ENCODE peak calls at places on chromosomes 7 and 10, in nine cellular contexts. Y, U, F, E, K, M, R, B and W are unnamed samples.

GRCh38 chr7:47180268-47180826 is 401.6 kb downstream of the TNS3 start:
- DNase-seq in K (no peak), B (peak; percentile 43), E (peak; percentile 84), F (peak; percentile 53), M (peak; percentile 15), Y (no peak), U (peak; percentile 53), R (no peak), W (peak; percentile 38)

GRCh38 chr10:101400529-101400928 is 46.6 kb downstream of the BTRC start:
- DNase-seq in E (peak; percentile 1), U (no peak), R (no peak), B (no peak), M (no peak), Y (no peak), K (no peak), F (no peak), W (no peak)

GRCh38 chr10:7432884-7433726 is 22.3 kb upstream of the SFMBT2 start:
- DNase-seq in F (no peak), R (no peak), K (no peak), U (no peak), Y (no peak), E (no peak), B (no peak), M (no peak), W (no peak)

GRCh38 chr7:1555813-1556540 is at the start of gene TMEM184A:
- DNase-seq in R (no peak), U (no peak), M (peak; percentile 68), K (no peak), B (peak; percentile 92), F (peak; percentile 62), Y (peak; percentile 48), E (peak; percentile 100), W (no peak)

GRCh38 chr10:118868618-118869017 is 113.8 kb upstream of the CACUL1 start:
- DNase-seq in Y (no peak), R (no peak), K (no peak), F (no peak), U (no peak), M (no peak), B (no peak), E (no peak), W (no peak)

GRCh38 chr10:51716981-51717380 is 17.6 kb upstream of the CSTF2T start:
- DNase-seq in E (no peak), M (no peak), R (no peak), U (no peak), F (no peak), K (no peak), B (no peak), Y (no peak), W (no peak)

GRCh38 chr10:23540401-23540800 is 101.5 kb downstream of the OTUD1 start:
- DNase-seq in Y (no peak), B (no peak), F (no peak), E (no peak), M (peak; percentile 16), K (no peak), U (no peak), R (no peak), W (no peak)

GRCh38 chr7:157335256-157335655 is 1.5 kb upstream of the DNAJB6 start:
- DNase-seq in U (no peak), R (no peak), M (no peak), K (no peak), Y (no peak), F (no peak), B (no peak), E (no peak), W (no peak)

GRCh38 chr7:70434376-70434775 is 697.6 kb upstream of the GALNT17 start:
- DNase-seq in E (no peak), M (no peak), U (peak; percentile 3), F (no peak), K (no peak), B (peak; percentile 4), R (no peak), Y (no peak), W (no peak)

GRCh38 chr10:99435986-99436633 is 5.7 kb upstream of the GOT1 start:
- DNase-seq in R (no peak), Y (no peak), B (peak; percentile 32), E (peak; percentile 6), K (peak; percentile 4), F (no peak), U (peak; percentile 45), M (peak; percentile 61), W (peak; percentile 23)

GRCh38 chr10:125092564-125093031 is 67.8 kb downstream of the CTBP2 start:
- DNase-seq in Y (no peak), B (no peak), F (no peak), K (no peak), M (no peak), E (no peak), U (no peak), R (no peak), W (no peak)

GRCh38 chr7:107076781-107077698 is 32.5 kb downstream of the PRKAR2B start:
- DNase-seq in E (no peak), K (no peak), B (no peak), M (no peak), R (no peak), Y (no peak), F (no peak), U (peak; percentile 45), W (no peak)

GRCh38 chr7:130363156-130363847 is 17.0 kb upstream of the CPA1 start:
- DNase-seq in Y (no peak), B (no peak), M (no peak), U (peak; percentile 97), R (no peak), E (peak; percentile 71), F (no peak), K (peak; percentile 93), W (peak; percentile 85)

GRCh38 chr10:72691470-72692056 is 380 bp upstream of the MCU start:
- DNase-seq in R (no peak), F (no peak), M (no peak), Y (no peak), U (no peak), E (no peak), B (peak; percentile 94), K (no peak), W (no peak)

GRCh38 chr7:83794834-83795233 is 145.9 kb upstream of the SEMA3E start:
- DNase-seq in B (no peak), F (no peak), K (no peak), M (no peak), Y (no peak), U (no peak), R (no peak), E (no peak), W (no peak)

GRCh38 chr7:2629740-2630681 is 1.8 kb upstream of the TTYH3 start:
- DNase-seq in K (no peak), B (no peak), E (peak; percentile 57), R (no peak), U (peak; percentile 50), F (no peak), Y (no peak), M (no peak), W (no peak)

GRCh38 chr7:668139-668871 is 58.2 kb upstream of the DNAAF5 start:
- DNase-seq in E (no peak), B (no peak), F (no peak), M (no peak), K (peak; percentile 62), R (no peak), Y (no peak), U (no peak), W (peak; percentile 67)

GRCh38 chr7:92461027-92462003 is 14.0 kb downstream of the GATAD1 start:
- DNase-seq in B (peak; percentile 49), K (no peak), F (no peak), U (peak; percentile 38), Y (peak; percentile 3), E (peak; percentile 30), M (peak; percentile 34), R (no peak), W (no peak)

GRCh38 chr7:82701941-82702340 is 258.4 kb upstream of the CACNA2D1 start:
- DNase-seq in R (no peak), K (peak; percentile 40), F (no peak), U (no peak), Y (no peak), M (no peak), B (no peak), E (no peak), W (no peak)

GRCh38 chr7:82141427-82141826 is 302.1 kb downstream of the CACNA2D1 start:
- DNase-seq in E (no peak), U (no peak), Y (no peak), B (no peak), K (no peak), F (no peak), M (no peak), R (no peak), W (no peak)

GRCh38 chr10:78004215-78005026 is 24.9 kb downstream of the POLR3A start:
- DNase-seq in B (no peak), U (no peak), K (no peak), R (no peak), Y (no peak), F (no peak), E (no peak), M (no peak), W (no peak)

GRCh38 chr7:4791738-4792536 is 16.5 kb downstream of the AP5Z1 start:
- DNase-seq in U (no peak), M (peak; percentile 89), R (peak; percentile 85), B (peak; percentile 9), E (no peak), Y (peak; percentile 75), F (peak; percentile 43), K (no peak), W (no peak)

GRCh38 chr7:142808461-142808801 is 37.7 kb downstream of the PRSS2 start:
- DNase-seq in K (no peak), M (no peak), B (no peak), R (no peak), F (no peak), Y (no peak), U (no peak), E (no peak), W (no peak)

GRCh38 chr10:87092861-87093460 is 1.7 kb downstream of the GLUD1 start:
- DNase-seq in B (no peak), U (peak; percentile 52), F (no peak), Y (no peak), E (peak; percentile 55), M (peak; percentile 24), K (no peak), R (no peak), W (no peak)

GRCh38 chr10:74223755-74224530 is 72.9 kb downstream of the ADK start:
- DNase-seq in R (no peak), U (peak; percentile 86), F (no peak), E (no peak), K (peak; percentile 29), Y (no peak), B (no peak), M (no peak), W (no peak)

GRCh38 chr7:104643587-104644217 is 315.3 kb downstream of the LHFPL3 start:
- DNase-seq in M (no peak), U (peak; percentile 24), E (peak; percentile 3), Y (no peak), K (no peak), B (no peak), R (no peak), F (no peak), W (no peak)

GRCh38 chr10:10598297-10598696 is 419.4 kb upstream of the CELF2 start:
- DNase-seq in E (no peak), F (no peak), M (no peak), Y (no peak), U (no peak), R (no peak), K (no peak), B (peak; percentile 20), W (no peak)

GRCh38 chr10:89392974-89393373 is 551 bp downstream of the IFIT1 start:
- DNase-seq in R (no peak), M (no peak), E (no peak), F (no peak), U (peak; percentile 47), Y (no peak), K (peak; percentile 62), B (peak; percentile 6), W (peak; percentile 75)

GRCh38 chr7:99133766-99134564 is 9.9 kb downstream of the SMURF1 start:
- DNase-seq in F (no peak), Y (no peak), R (no peak), E (no peak), M (no peak), K (no peak), B (no peak), U (no peak), W (no peak)

GRCh38 chr10:58453098-58453497 is 59.6 kb upstream of the BICC1 start:
- DNase-seq in E (no peak), K (no peak), M (no peak), B (no peak), R (no peak), Y (no peak), F (no peak), U (no peak), W (no peak)

GRCh38 chr7:36784991-36785940 is 61.0 kb upstream of the AOAH start:
- DNase-seq in R (no peak), K (no peak), B (no peak), Y (peak; percentile 81), M (peak; percentile 70), F (no peak), E (no peak), U (peak; percentile 41), W (no peak)